ENCODE peak calls at places on chromosomes 6 and 20, in nine cellular contexts. W, L, U, M, Q, S, P, E and A are unnamed samples.

GRCh38 chr6:11656486-11656885 is 118.9 kb downstream of the TMEM170B start:
- DNase-seq in W (no peak), L (no peak), U (no peak), M (no peak), Q (no peak), S (no peak), P (no peak), E (no peak), A (no peak)

GRCh38 chr20:33515569-33516216 is 25.8 kb downstream of the CBFA2T2 start:
- DNase-seq in W (no peak), L (no peak), U (no peak), M (no peak), Q (no peak), S (no peak), P (no peak), E (no peak), A (peak)

GRCh38 chr20:48648482-48649051 is 179.2 kb downstream of the PREX1 start:
- DNase-seq in W (no peak), L (no peak), U (no peak), M (no peak), Q (no peak), S (no peak), P (no peak), E (no peak), A (no peak)

GRCh38 chr20:62786100-62786499 is 10.2 kb upstream of the MRGBP start:
- DNase-seq in W (no peak), L (no peak), U (no peak), M (no peak), Q (no peak), S (no peak), P (no peak), E (no peak), A (no peak)

GRCh38 chr20:61170921-61171320 is 81.1 kb upstream of the CDH4 start:
- DNase-seq in W (no peak), L (no peak), U (no peak), M (no peak), Q (no peak), S (no peak), P (no peak), E (no peak), A (no peak)

GRCh38 chr6:85449818-85450577 is at the start of gene NT5E:
- DNase-seq in W (peak), L (peak), U (no peak), M (peak), Q (no peak), S (peak), P (peak), E (peak), A (peak)

GRCh38 chr6:165858571-165858970 is 195.5 kb upstream of the PDE10A start:
- DNase-seq in W (no peak), L (peak), U (no peak), M (no peak), Q (no peak), S (no peak), P (no peak), E (no peak), A (peak)

GRCh38 chr20:49541733-49542513 is 26.0 kb downstream of the PTGIS start:
- DNase-seq in W (no peak), L (peak), U (no peak), M (peak), Q (no peak), S (peak), P (no peak), E (peak), A (peak)

GRCh38 chr20:5397418-5397817 is 80.7 kb upstream of the PROKR2 start:
- DNase-seq in W (no peak), L (peak), U (no peak), M (no peak), Q (no peak), S (no peak), P (no peak), E (no peak), A (no peak)

GRCh38 chr6:14278436-14278835 is 160.9 kb downstream of the CD83 start:
- DNase-seq in W (no peak), L (no peak), U (no peak), M (no peak), Q (no peak), S (no peak), P (no peak), E (no peak), A (no peak)

GRCh38 chr6:85641916-85642773 is 541 bp downstream of the SYNCRIP start:
- DNase-seq in W (peak), L (peak), U (no peak), M (peak), Q (no peak), S (peak), P (peak), E (peak), A (peak)

GRCh38 chr6:24935753-24936152 is at the start of gene RIPOR2:
- DNase-seq in W (no peak), L (no peak), U (no peak), M (no peak), Q (no peak), S (no peak), P (peak), E (peak), A (no peak)

GRCh38 chr6:112770341-112770740 is 423.2 kb downstream of the RFPL4B start:
- DNase-seq in W (no peak), L (no peak), U (no peak), M (no peak), Q (no peak), S (no peak), P (no peak), E (no peak), A (no peak)

GRCh38 chr6:148565931-148566663 is 180.7 kb upstream of the UST start:
- DNase-seq in W (no peak), L (peak), U (peak), M (no peak), Q (peak), S (no peak), P (no peak), E (no peak), A (peak)

GRCh38 chr6:128174724-128175123 is 273.9 kb upstream of the THEMIS start:
- DNase-seq in W (no peak), L (no peak), U (no peak), M (no peak), Q (no peak), S (no peak), P (no peak), E (no peak), A (no peak)

GRCh38 chr6:129663531-129663930 is 46.4 kb downstream of the ARHGAP18 start:
- DNase-seq in W (no peak), L (peak), U (no peak), M (no peak), Q (no peak), S (no peak), P (no peak), E (no peak), A (no peak)

GRCh38 chr6:42045538-42046460 is 4.5 kb upstream of the TAF8 start:
- DNase-seq in W (peak), L (peak), U (peak), M (peak), Q (peak), S (peak), P (peak), E (peak), A (peak)

GRCh38 chr6:42042108-42042507 is 8.2 kb upstream of the TAF8 start:
- DNase-seq in W (no peak), L (no peak), U (no peak), M (no peak), Q (no peak), S (no peak), P (no peak), E (no peak), A (no peak)

GRCh38 chr6:42041131-42042055 is 8.9 kb upstream of the TAF8 start:
- DNase-seq in W (no peak), L (peak), U (no peak), M (no peak), Q (no peak), S (no peak), P (no peak), E (no peak), A (peak)

GRCh38 chr6:42046491-42047219 is 3.7 kb upstream of the TAF8 start:
- DNase-seq in W (no peak), L (peak), U (no peak), M (no peak), Q (no peak), S (no peak), P (no peak), E (no peak), A (peak)

DNA sequence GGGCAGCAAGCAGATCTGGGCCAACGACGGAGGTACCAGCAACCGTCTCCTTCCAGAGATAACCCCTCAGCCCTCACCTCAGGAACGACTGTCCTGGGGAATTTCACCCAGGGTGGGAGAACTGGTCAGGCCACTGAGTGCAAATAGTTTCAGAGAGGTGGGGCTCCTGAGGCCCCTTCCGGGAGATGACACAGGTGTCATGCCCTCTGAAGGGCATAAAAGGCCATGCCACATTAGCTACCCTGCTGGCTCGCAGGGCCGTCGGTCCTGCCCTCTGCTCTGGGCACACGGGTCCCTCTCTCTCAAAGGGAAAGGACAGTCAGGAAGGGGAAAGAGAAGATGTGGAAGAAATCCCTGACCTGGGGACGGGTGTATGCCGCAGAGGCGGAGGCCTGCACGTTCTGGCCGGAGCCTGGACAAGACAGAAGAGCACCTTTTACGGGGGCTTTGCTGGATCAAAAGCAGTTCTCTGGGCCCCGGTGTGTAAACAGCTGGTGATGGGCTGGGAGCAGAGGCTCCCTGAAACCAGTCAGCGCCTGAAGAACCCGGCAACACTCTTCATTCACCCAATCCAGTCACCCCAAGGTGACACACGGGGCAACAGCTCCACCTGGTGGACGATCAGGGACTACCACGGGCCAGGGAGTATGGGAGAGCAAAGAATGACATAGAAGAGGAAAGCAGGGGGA is 6.4 kb upstream of the TAF8 start:
- DNase-seq in W (peak), L (peak), U (no peak), M (peak), Q (no peak), S (peak), P (peak), E (peak), A (peak)
- H3K4me3 ChIP-seq in W (peak), L (no peak), U (no peak), M (no peak), Q (no peak), S (no peak), P (no peak), E (peak), A (no peak)

GRCh38 chr20:45407067-45407745 is 883 bp upstream of the DBNDD2 start:
- DNase-seq in W (no peak), L (no peak), U (no peak), M (no peak), Q (no peak), S (no peak), P (no peak), E (no peak), A (peak)

GRCh38 chr20:45405566-45406259 is 2.4 kb upstream of the DBNDD2 start:
- DNase-seq in W (peak), L (no peak), U (no peak), M (no peak), Q (no peak), S (no peak), P (no peak), E (peak), A (no peak)

GRCh38 chr20:45407783-45408645 is at the start of gene DBNDD2:
- DNase-seq in W (no peak), L (no peak), U (no peak), M (no peak), Q (no peak), S (no peak), P (no peak), E (peak), A (no peak)

GRCh38 chr20:45404438-45404837 is 3.7 kb upstream of the DBNDD2 start:
- DNase-seq in W (no peak), L (no peak), U (no peak), M (no peak), Q (no peak), S (no peak), P (no peak), E (no peak), A (no peak)

DNA sequence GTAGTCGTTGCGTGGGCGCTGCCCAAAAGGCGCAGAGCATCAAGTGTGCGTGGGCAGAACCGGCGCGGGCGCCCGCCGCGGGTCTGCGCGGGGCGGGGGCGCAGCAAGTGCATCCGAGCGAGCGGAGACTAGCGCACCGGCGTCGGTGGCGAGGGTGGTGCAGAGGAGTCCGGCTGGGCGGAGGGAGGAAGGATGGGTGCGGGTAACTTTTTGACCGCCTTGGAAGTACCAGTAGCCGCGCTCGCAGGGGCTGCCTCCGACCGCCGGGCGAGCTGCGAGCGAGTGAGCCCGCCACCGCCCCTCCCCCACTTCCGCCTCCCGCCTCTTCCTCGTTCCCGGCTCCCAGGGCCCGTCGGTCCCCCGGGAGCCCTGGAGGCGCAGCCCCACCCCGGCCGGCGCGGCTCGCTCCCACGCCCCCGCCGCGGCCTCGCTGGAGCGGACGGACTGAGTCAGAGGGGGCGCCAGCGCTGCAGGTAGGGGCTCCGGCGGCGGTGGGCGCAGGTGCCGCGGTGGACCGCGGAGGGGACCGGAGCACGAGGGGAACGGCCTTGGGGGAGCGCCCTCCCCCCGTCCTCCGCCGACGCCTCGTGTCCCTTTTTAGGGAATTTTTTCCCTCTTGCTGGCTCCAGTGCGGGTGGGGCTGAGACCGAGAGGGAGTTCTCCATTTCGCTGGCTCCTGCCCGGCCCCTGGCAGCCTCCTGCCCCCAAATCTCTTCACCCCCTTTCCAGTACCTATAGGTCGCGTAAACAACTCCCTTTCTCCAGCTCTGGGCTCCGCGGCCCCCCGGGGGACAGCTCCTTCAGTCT is 1.6 kb upstream of the DBNDD2 start:
- DNase-seq in W (peak), L (peak), U (no peak), M (peak), Q (no peak), S (no peak), P (no peak), E (peak), A (peak)
- TF ChIP-seq CTCF in W (no peak), L (no peak), U (no peak), M (no peak), Q (no peak), S (no peak), P (no peak), E (no peak), A (no peak)

GRCh38 chr6:20211037-20211940 is 980 bp downstream of the MBOAT1 start:
- DNase-seq in W (no peak), L (no peak), U (no peak), M (no peak), Q (no peak), S (peak), P (no peak), E (no peak), A (peak)
- H3K4me3 ChIP-seq in W (peak), L (peak), U (peak), M (peak), Q (peak), S (peak), P (peak), E (peak), A (peak)

GRCh38 chr20:2871111-2871465 is 2.2 kb upstream of the PTPRA start:
- DNase-seq in W (no peak), L (peak), U (no peak), M (no peak), Q (no peak), S (no peak), P (no peak), E (no peak), A (peak)

GRCh38 chr20:2871555-2872303 is 1.6 kb upstream of the PTPRA start:
- DNase-seq in W (no peak), L (no peak), U (no peak), M (no peak), Q (no peak), S (no peak), P (no peak), E (no peak), A (no peak)

GRCh38 chr20:2873010-2873746 is at the start of gene PTPRA:
- DNase-seq in W (peak), L (peak), U (peak), M (peak), Q (peak), S (peak), P (peak), E (peak), A (peak)

GRCh38 chr20:2873747-2874041 is 413 bp downstream of the PTPRA start:
- DNase-seq in W (peak), L (peak), U (no peak), M (peak), Q (no peak), S (peak), P (peak), E (peak), A (peak)

DNA sequence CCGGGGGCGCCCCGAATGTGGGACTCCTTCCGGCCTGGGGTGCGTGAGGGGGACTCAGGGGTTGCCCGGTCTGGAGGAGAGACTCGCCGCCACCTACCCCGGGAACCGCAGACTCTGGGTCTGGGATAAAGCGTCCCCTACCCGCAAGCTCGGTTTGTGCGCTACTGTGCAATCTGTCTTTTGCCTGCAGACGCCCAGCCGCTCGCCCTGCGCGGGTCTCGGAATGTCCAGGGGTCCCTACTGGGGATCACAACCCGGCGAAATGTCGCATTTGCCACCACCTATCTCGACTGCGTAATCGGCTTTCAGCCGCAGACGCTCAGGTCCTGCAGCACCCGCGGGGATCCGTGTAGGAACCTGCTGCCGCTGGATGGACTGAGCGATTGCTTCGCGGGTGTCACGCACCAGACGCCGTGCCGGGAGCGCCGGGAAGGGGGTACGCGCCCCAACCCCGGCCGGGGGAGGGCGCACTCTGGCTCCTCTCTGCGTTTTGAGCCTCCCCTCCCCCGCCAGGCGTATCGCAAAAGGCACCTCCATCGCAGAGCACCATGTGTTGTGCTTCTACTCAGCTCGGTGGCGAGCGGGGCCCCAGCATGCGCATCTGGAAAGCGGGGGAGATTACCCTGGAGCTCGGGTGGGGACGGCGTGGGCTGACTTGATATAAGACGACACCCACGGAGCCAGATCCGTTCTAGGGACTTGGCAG is 824 bp upstream of the PTPRA start:
- DNase-seq in W (peak), L (peak), U (peak), M (peak), Q (no peak), S (peak), P (peak), E (peak), A (peak)
- TF ChIP-seq CTCF in W (peak), L (peak), U (peak), M (no peak), Q (peak), S (peak), P (peak), E (peak), A (peak)

DNA sequence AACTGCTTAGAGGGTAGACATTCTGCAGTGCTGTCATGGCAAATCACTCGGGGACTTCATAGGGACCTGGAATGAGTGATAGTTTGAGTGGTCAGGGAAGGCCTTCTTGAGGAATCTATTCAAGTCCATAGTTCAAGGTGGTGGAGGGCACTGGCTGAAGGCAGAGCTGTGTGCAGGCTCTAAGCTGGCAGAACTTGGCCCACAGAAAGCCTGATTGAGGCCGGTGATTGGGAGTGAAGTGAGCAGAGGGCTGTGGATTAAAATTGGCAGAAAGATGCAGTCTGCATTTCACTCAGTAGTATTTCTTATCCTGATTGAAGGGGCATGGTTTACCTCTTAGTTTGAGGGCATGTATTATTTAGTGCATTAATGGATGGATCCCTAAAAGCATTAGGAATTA is 44.9 kb downstream of the UTRN start:
- DNase-seq in W (no peak), L (no peak), U (no peak), M (no peak), Q (no peak), S (no peak), P (no peak), E (no peak), A (no peak)
- H3K4me3 ChIP-seq in W (no peak), L (no peak), U (no peak), M (no peak), Q (no peak), S (no peak), P (no peak), E (no peak), A (no peak)

GRCh38 chr6:41929918-41930317 is 8.6 kb downstream of the BYSL start:
- DNase-seq in W (no peak), L (no peak), U (no peak), M (no peak), Q (no peak), S (no peak), P (no peak), E (no peak), A (no peak)
- TF ChIP-seq CTCF in W (no peak), L (no peak), U (no peak), M (no peak), Q (no peak), S (no peak), P (no peak), E (no peak), A (no peak)

GRCh38 chr6:125818225-125818657 is 27.5 kb downstream of the NCOA7 start:
- DNase-seq in W (no peak), L (no peak), U (no peak), M (no peak), Q (peak), S (peak), P (no peak), E (no peak), A (no peak)
- H3K4me3 ChIP-seq in W (peak), L (no peak), U (no peak), M (no peak), Q (no peak), S (peak), P (no peak), E (no peak), A (no peak)